ENCODE peak calls at places on chromosomes 3 and 15, in seven cellular contexts. Y is lower leg skin, X is adrenal gland, M is transverse colon, Q is gastrocnemius medialis, F is heart left ventricle, E is body of pancreas. A is an unnamed sample.

GRCh38 chr15:75307778-75308390 is 25.2 kb downstream of the GOLGA6D start:
- DNase-seq in Q (no peak), E (peak; percentile 64), F (no peak), M (peak; percentile 77), X (peak; percentile 54), Y (peak; percentile 84), A (peak; percentile 15)

GRCh38 chr3:197500812-197501211 is 55.0 kb downstream of the BDH1 start:
- DNase-seq in Y (no peak), M (no peak), Q (no peak), X (no peak), F (no peak), E (no peak), A (no peak)

GRCh38 chr3:72408983-72409779 is 439.1 kb downstream of the SHQ1 start:
- DNase-seq in Q (no peak), E (no peak), M (no peak), Y (no peak), F (no peak), X (no peak), A (no peak)

GRCh38 chr3:185353823-185354614 is 8.9 kb upstream of the MAP3K13 start:
- DNase-seq in Y (peak; percentile 88), E (peak; percentile 80), M (peak; percentile 85), Q (peak; percentile 12), X (peak; percentile 74), F (peak; percentile 55), A (peak; percentile 79)

GRCh38 chr3:136267235-136267634 is 17.1 kb downstream of the PCCB start:
- DNase-seq in E (no peak), X (no peak), F (no peak), Y (no peak), Q (no peak), M (no peak), A (no peak)

GRCh38 chr3:184005981-184006507 is 11.6 kb downstream of the ABCC5 start:
- DNase-seq in E (peak; percentile 76), Q (peak; percentile 84), Y (peak; percentile 91), F (peak; percentile 35), M (peak; percentile 94), X (peak; percentile 82), A (peak; percentile 94)

GRCh38 chr3:14239940-14240339 is 61.3 kb downstream of the LSM3 start:
- DNase-seq in E (no peak), X (no peak), Q (no peak), M (no peak), Y (no peak), F (no peak), A (no peak)

GRCh38 chr3:171741377-171741776 is 68.9 kb downstream of the PLD1 start:
- DNase-seq in M (no peak), E (no peak), Q (no peak), X (no peak), F (no peak), Y (no peak), A (no peak)

GRCh38 chr15:60928987-60929386 is 300.1 kb downstream of the RORA start:
- DNase-seq in E (no peak), Q (no peak), Y (no peak), M (no peak), F (no peak), X (no peak), A (no peak)

GRCh38 chr15:68620721-68621528 is 42.1 kb downstream of the CORO2B start:
- DNase-seq in E (peak; percentile 46), Y (peak; percentile 98), Q (peak; percentile 79), M (peak; percentile 67), F (peak; percentile 77), X (peak; percentile 65), A (peak; percentile 43)

GRCh38 chr15:33098082-33099058 is 96.1 kb downstream of the FMN1 start:
- DNase-seq in X (no peak), E (no peak), F (no peak), M (no peak), Y (no peak), Q (no peak), A (no peak)

GRCh38 chr3:32238027-32238815 is at the start of gene CMTM8:
- DNase-seq in Q (no peak), M (peak; percentile 76), F (peak; percentile 66), X (peak; percentile 49), E (peak; percentile 76), Y (no peak), A (peak; percentile 72)

GRCh38 chr15:51267047-51267713 is 71.2 kb downstream of the CYP19A1 start:
- DNase-seq in Q (no peak), F (no peak), M (no peak), Y (no peak), E (no peak), X (no peak), A (peak; percentile 19)

GRCh38 chr3:72306800-72307341 is 521.9 kb upstream of the PROK2 start:
- DNase-seq in F (no peak), Y (no peak), Q (no peak), X (no peak), M (no peak), E (no peak), A (no peak)

GRCh38 chr3:171212648-171213047 is 186.1 kb upstream of the SLC2A2 start:
- DNase-seq in Y (no peak), F (no peak), Q (no peak), E (no peak), M (no peak), X (no peak), A (no peak)

GRCh38 chr3:64977308-64978100 is 289.7 kb upstream of the ADAMTS9 start:
- DNase-seq in X (no peak), Q (no peak), E (no peak), F (no peak), Y (no peak), M (no peak), A (no peak)

GRCh38 chr3:50610181-50610971 is 1.2 kb downstream of the CISH start:
- DNase-seq in M (peak; percentile 86), X (peak; percentile 51), Y (no peak), E (peak; percentile 80), Q (no peak), F (no peak), A (peak; percentile 81)

GRCh38 chr15:24223739-24224138 is 451.8 kb upstream of the NPAP1 start:
- DNase-seq in M (no peak), Q (no peak), X (no peak), F (no peak), E (no peak), Y (no peak), A (no peak)

GRCh38 chr15:69824877-69825406 is 272.8 kb downstream of the TLE3 start:
- DNase-seq in F (no peak), E (no peak), Y (no peak), M (no peak), Q (no peak), X (no peak), A (no peak)

GRCh38 chr3:13482106-13482690 is 2.1 kb downstream of the HDAC11 start:
- DNase-seq in M (no peak), X (no peak), F (no peak), E (no peak), Y (no peak), Q (no peak), A (no peak)

GRCh38 chr15:89121414-89121813 is 33.2 kb downstream of the ABHD2 start:
- DNase-seq in Q (no peak), F (no peak), M (peak; percentile 72), Y (no peak), X (no peak), E (peak; percentile 69), A (no peak)

DNA sequence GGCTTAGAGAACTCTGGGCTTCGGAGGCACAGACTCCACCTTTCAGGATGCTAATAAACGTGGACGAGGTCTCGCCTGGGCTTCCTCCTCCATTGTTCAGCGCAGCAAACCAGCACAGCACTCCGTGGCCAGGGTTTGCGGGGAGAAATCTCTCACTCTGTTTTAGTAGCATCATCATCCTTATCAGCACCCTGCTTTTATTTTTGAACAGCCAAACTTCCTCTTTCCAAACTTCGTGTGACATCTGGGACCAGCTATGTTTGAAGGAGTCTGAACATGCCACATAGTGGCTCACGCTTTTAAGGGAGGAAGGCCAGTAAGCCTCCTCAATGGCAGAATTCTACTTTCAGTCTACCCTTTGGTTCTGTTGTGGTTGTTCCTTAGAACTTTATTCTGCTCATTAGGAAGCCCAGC is 149.0 kb downstream of the PGPEP1L start:
- DNase-seq in X (no peak), M (no peak), E (no peak), F (no peak), Y (no peak), Q (no peak), A (no peak)
- TF ChIP-seq POLR2A in X (no peak), M (no peak), E (no peak), F (no peak), Y (no peak), Q (no peak), A (no peak)

DNA sequence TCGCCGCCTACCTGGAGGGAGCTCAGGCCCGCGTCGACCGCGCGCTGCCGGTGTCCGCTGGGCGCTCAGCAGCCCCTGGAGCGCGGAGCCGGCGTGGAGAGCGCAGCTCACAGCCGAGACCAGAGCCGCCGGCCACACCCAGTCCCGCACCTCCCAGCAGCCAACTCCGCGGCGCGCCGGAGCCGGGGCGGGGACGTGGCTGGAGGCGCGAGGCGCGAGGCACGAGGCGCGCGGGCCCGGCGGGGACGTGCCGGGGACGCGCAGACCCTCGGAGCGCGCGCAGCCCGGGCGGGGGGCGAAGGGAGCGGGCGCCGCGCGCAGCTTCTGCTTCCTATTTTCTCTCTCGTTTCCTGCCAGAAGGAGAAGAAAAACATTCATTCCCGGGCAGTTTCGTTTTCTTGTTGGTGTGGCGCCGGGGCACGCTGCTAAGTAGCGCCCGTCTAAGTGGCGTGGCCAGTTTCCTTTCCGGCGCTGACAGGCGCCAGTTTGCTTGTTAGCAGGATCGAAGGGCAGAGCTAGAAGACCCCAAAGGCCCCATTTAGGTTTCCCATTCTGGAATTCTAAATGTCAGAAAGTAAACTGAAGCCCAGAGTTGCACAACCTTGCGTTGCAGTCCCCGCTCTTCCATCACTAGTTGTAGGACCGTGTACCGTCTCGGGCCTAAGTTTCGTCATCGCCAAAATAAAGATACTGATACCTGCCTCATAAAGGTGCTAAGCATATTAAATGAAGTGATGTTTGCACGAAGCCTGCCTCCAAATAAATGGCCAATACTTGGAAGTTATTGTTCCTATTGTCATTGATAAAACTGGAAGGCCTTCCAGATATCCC is at the start of gene GNB4:
- DNase-seq in Q (peak; percentile 43), X (peak; percentile 77), Y (peak; percentile 94), E (peak; percentile 47), F (peak; percentile 87), M (peak; percentile 62), A (peak; percentile 72)
- TF ChIP-seq POLR2A in Q (peak; percentile 54), X (peak; percentile 57), Y (no peak), E (no peak), F (peak; percentile 65), M (no peak), A (peak; percentile 66)

GRCh38 chr15:39651295-39651694 is 70.4 kb downstream of the THBS1 start:
- DNase-seq in Q (no peak), M (no peak), E (no peak), F (no peak), Y (no peak), X (no peak), A (no peak)
- TF ChIP-seq POLR2A in Q (no peak), M (no peak), E (no peak), F (no peak), Y (no peak), X (no peak), A (no peak)

DNA sequence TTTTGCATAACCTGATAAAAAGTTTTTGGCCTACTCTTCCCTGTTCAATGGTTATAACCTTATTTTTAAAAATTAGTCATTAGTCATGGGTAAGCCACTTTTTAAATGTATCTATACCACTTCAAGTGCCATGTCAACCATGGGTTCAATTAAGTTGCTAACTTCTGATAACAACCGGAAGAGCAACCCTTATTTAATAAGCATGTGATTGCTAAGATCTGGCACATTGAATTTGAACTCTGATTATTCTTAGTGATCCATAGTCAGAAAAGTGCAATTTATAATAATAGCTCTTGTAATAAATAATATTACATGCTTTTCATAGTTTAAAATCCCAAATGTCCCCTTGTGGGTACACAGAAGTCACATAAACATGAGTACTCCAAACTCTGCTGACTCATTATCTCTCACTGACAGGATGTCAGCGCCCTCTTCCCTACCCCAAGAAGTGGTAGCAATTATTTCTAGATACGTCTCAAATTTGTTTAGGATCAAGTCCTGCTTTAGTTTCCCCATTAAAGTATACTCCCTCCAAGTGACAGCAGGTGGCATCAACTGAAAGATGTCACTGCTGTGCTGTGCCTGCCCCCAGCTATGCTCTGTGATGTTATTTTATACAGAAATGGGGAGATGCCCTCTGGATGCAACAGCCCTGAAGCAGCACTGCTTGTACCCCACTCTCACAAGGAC is 18.6 kb downstream of the SAMD7 start:
- DNase-seq in Y (no peak), Q (no peak), X (no peak), F (no peak), M (no peak), E (no peak), A (no peak)
- TF ChIP-seq POLR2A in Y (no peak), Q (no peak), X (no peak), F (no peak), M (no peak), E (no peak), A (no peak)